ENCODE peak calls at places on chromosomes 11 and 22, in nine cellular contexts. J is fibroblast of lung, B is colonic mucosa, V is psoas muscle, S is sigmoid colon, P is H9, R is right atrium auricular region, G is stomach, Z is left lung. C is an unnamed sample.
A peak's percentile ranks its signal among the peaks of the same experiment; 100 is the strongest.

GRCh38 chr22:48389916-48390315 is 1437.8 kb downstream of the BRD1 start:
- DNase-seq in P (no peak), V (no peak), S (peak; percentile 40), R (peak; percentile 4), G (peak; percentile 13), Z (no peak), J (no peak), B (peak; percentile 13), C (no peak)

GRCh38 chr11:80503990-80504389 is 1063.2 kb upstream of the TENM4 start:
- DNase-seq in P (no peak), S (no peak), G (no peak), J (no peak), V (no peak), R (no peak), Z (no peak), B (no peak), C (no peak)

GRCh38 chr11:132048040-132048439 is 677.6 kb downstream of the NTM start:
- DNase-seq in Z (no peak), G (no peak), V (no peak), R (no peak), J (no peak), S (no peak), P (no peak), B (no peak), C (no peak)

GRCh38 chr22:50613291-50613981 is 12.8 kb downstream of the MAPK8IP2 start:
- DNase-seq in S (no peak), P (peak; percentile 74), B (peak; percentile 90), V (peak; percentile 73), J (no peak), R (no peak), Z (peak; percentile 83), G (peak; percentile 95), C (no peak)

GRCh38 chr11:88175707-88176066 is 444 bp upstream of the RAB38 start:
- DNase-seq in Z (no peak), G (no peak), V (no peak), B (no peak), S (no peak), R (no peak), J (peak; percentile 31), P (no peak), C (no peak)

GRCh38 chr22:44403166-44403565 is 90.4 kb upstream of the SHISAL1 start:
- DNase-seq in Z (peak; percentile 14), R (no peak), V (peak; percentile 25), J (no peak), S (peak; percentile 54), B (no peak), G (no peak), P (peak; percentile 14), C (peak; percentile 21)

GRCh38 chr11:134069996-134070845 is 1.3 kb downstream of the JAM3 start:
- DNase-seq in Z (no peak), V (no peak), R (no peak), G (no peak), P (no peak), S (no peak), J (no peak), B (no peak), C (no peak)

GRCh38 chr22:31915499-31916065 is 28.8 kb upstream of the YWHAH start:
- DNase-seq in R (no peak), P (no peak), B (peak; percentile 22), S (no peak), J (no peak), V (no peak), Z (no peak), G (no peak), C (no peak)

GRCh38 chr22:39723899-39724351 is 153.4 kb downstream of the CACNA1I start:
- DNase-seq in R (no peak), G (peak; percentile 25), B (no peak), Z (no peak), S (no peak), J (peak; percentile 65), P (no peak), V (no peak), C (peak; percentile 46)

GRCh38 chr11:22478169-22478568 is 140.0 kb downstream of the SLC17A6 start:
- DNase-seq in Z (no peak), G (no peak), B (no peak), J (no peak), P (no peak), V (no peak), S (no peak), R (no peak), C (no peak)

GRCh38 chr11:128361451-128362020 is 225.8 kb downstream of the ETS1 start:
- DNase-seq in B (no peak), J (peak; percentile 91), P (no peak), V (no peak), R (no peak), Z (no peak), G (peak; percentile 51), S (no peak), C (no peak)

GRCh38 chr11:33387996-33388395 is 130.8 kb downstream of the HIPK3 start:
- DNase-seq in J (no peak), V (no peak), B (no peak), G (no peak), S (no peak), P (no peak), Z (no peak), R (no peak), C (no peak)

GRCh38 chr11:68213135-68213515 is at the start of gene KMT5B:
- DNase-seq in B (peak; percentile 63), R (no peak), Z (peak; percentile 45), S (no peak), G (peak; percentile 59), P (no peak), V (no peak), J (no peak), C (no peak)

GRCh38 chr22:46728470-46728869 is 9.6 kb downstream of the CERK start:
- DNase-seq in J (no peak), Z (no peak), G (no peak), S (no peak), P (no peak), V (peak; percentile 59), R (no peak), B (no peak), C (no peak)

GRCh38 chr11:20014067-20014402 is 146.2 kb downstream of the DBX1 start:
- DNase-seq in B (no peak), P (no peak), Z (no peak), S (no peak), J (no peak), G (no peak), V (no peak), R (no peak), C (no peak)

GRCh38 chr11:134759855-134760254 is 347.8 kb upstream of the B3GAT1 start:
- DNase-seq in Z (no peak), B (no peak), R (peak; percentile 13), V (no peak), G (no peak), P (no peak), J (no peak), S (no peak), C (no peak)

GRCh38 chr11:43486141-43486540 is 127.4 kb downstream of the TTC17 start:
- DNase-seq in B (no peak), G (no peak), P (no peak), J (peak; percentile 24), R (no peak), S (no peak), Z (no peak), V (no peak), C (no peak)

GRCh38 chr22:39453765-39454378 is 2.9 kb upstream of the MGAT3 start:
- DNase-seq in Z (no peak), G (no peak), P (no peak), J (no peak), R (no peak), S (no peak), V (no peak), B (no peak), C (no peak)

GRCh38 chr11:75152090-75152489 is 1.2 kb downstream of the SLCO2B1 start:
- DNase-seq in V (no peak), J (no peak), Z (no peak), P (no peak), R (no peak), B (peak; percentile 54), S (no peak), G (no peak), C (peak; percentile 52)

GRCh38 chr22:39080993-39081513 is 4.0 kb downstream of the APOBEC3G start:
- DNase-seq in J (no peak), S (no peak), B (no peak), Z (no peak), R (no peak), P (no peak), G (no peak), V (peak; percentile 23), C (no peak)

GRCh38 chr11:71451596-71452353 is 1.2 kb upstream of the NADSYN1 start:
- DNase-seq in R (no peak), V (peak; percentile 49), Z (no peak), J (no peak), P (peak; percentile 86), G (no peak), S (peak; percentile 56), B (peak; percentile 71), C (peak; percentile 58)

GRCh38 chr11:11982975-11983374 is 25.5 kb downstream of the DKK3 start:
- DNase-seq in V (no peak), R (no peak), G (no peak), B (no peak), S (no peak), P (no peak), Z (no peak), J (peak; percentile 72), C (no peak)

DNA sequence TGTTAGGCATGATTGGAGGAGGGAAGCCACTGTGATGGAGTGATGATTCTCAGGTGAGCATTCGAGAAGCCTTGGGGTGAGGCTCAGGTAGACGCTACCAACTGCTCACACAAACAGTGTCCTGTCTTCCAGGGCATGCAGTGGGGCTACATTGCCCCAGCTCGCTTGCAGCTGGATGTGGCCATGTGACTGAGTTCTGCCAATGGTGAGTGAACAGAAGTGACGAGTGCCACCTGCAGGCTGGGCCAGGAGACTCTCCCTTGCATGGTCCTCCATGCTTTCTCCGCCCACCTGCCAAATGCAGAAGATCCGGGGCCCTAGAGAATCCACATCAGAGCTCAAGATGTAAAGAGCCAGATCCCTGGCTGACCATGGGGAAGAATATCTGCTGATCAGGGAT is 195.9 kb downstream of the BCR start:
- DNase-seq in R (no peak), Z (no peak), J (no peak), S (no peak), B (peak; percentile 59), P (peak; percentile 80), G (no peak), V (no peak), C (peak; percentile 28)
- TF ChIP-seq CTCF in R (no peak), Z (no peak), J (no peak), S (no peak), B (peak; percentile 41), P (peak; percentile 72), G (no peak), V (no peak), C (no peak)

GRCh38 chr11:1926156-1927031 is 6.9 kb downstream of the TNNT3 start:
- DNase-seq in B (no peak), V (peak; percentile 56), J (no peak), G (no peak), Z (no peak), S (no peak), R (no peak), P (no peak), C (peak; percentile 46)
- H3K4me1 ChIP-seq in B (no peaks in the 10 kb centered on the region), V (peaks cover 62% of the 10 kb centered on the region), J (no peaks in the 10 kb centered on the region), G (peaks cover 6% of the 10 kb centered on the region), Z (no peaks in the 10 kb centered on the region), S (no peaks in the 10 kb centered on the region), R (no peaks in the 10 kb centered on the region), P (no peaks in the 10 kb centered on the region), C (no peaks in the 10 kb centered on the region)

GRCh38 chr22:22968366-22968765 is 80.8 kb downstream of the IGLL5 start:
- DNase-seq in P (no peak), V (no peak), B (no peak), Z (no peak), G (no peak), R (no peak), S (no peak), J (no peak), C (no peak)
- TF ChIP-seq CTCF in P (no peak), V (no peak), B (no peak), Z (no peak), G (no peak), R (no peak), S (no peak), J (no peak), C (no peak)

GRCh38 chr22:36430863-36431262 is 43.1 kb upstream of the MYH9 start:
- DNase-seq in G (no peak), Z (no peak), J (peak; percentile 61), V (no peak), B (no peak), R (no peak), S (no peak), P (no peak), C (no peak)
- H3K4me1 ChIP-seq in G (peaks cover 39% of the 10 kb centered on the region), Z (peaks cover 47% of the 10 kb centered on the region), J (peaks cover 16% of the 10 kb centered on the region), V (peaks cover 14% of the 10 kb centered on the region), B (peaks cover 14% of the 10 kb centered on the region), R (no peaks in the 10 kb centered on the region), S (no peaks in the 10 kb centered on the region), P (no peaks in the 10 kb centered on the region), C (peaks cover 65% of the 10 kb centered on the region)